ENCODE peak calls at places on chromosomes 13 and 19, in ten cellular contexts. F is HL-60; R is hepatocyte; W is CD4-positive, alpha-beta T cell; Y is AG04450; L is neural progenitor cell; I is kidney; Q is heart left ventricle; G is A549; H is ovary. T is an unnamed sample.

GRCh38 chr19:45558399-45558878 is 26.2 kb downstream of the OPA3 start:
- DNase-seq in I (no peak), Y (no peak), L (peak), F (peak), W (peak), H (no peak), Q (no peak), G (peak), R (peak), T (peak)

GRCh38 chr13:19822673-19823072 is 39.9 kb upstream of the PSPC1 start:
- DNase-seq in H (no peak), F (no peak), Q (no peak), G (no peak), W (no peak), L (no peak), I (no peak), Y (no peak), R (no peak), T (no peak)

GRCh38 chr19:8609210-8610040 is 1.1 kb downstream of the ADAMTS10 start:
- DNase-seq in W (peak), I (peak), R (peak), H (peak), G (peak), Q (peak), F (peak), L (peak), Y (no peak), T (no peak)

GRCh38 chr19:47765522-47766358 is 12.8 kb upstream of the SELENOW start:
- DNase-seq in R (peak), L (peak), W (peak), Q (peak), I (peak), F (peak), H (peak), G (peak), Y (no peak), T (no peak)

GRCh38 chr13:74770361-74770760 is 636.2 kb upstream of the KLF12 start:
- DNase-seq in H (no peak), Q (no peak), F (no peak), W (no peak), Y (peak), L (no peak), G (peak), I (no peak), R (no peak), T (peak)

GRCh38 chr19:16019691-16020448 is 56.4 kb upstream of the TPM4 start:
- DNase-seq in L (no peak), Y (no peak), W (no peak), Q (no peak), F (no peak), I (no peak), H (no peak), G (no peak), R (no peak), T (no peak)

GRCh38 chr19:7170983-7171382 is 101.5 kb downstream of the ZNF557 start:
- DNase-seq in G (no peak), H (no peak), Q (no peak), L (no peak), W (no peak), I (no peak), Y (no peak), F (no peak), R (no peak), T (no peak)

GRCh38 chr13:34156841-34157365 is 339.0 kb downstream of the RFC3 start:
- DNase-seq in G (peak), W (no peak), R (peak), L (no peak), F (peak), Y (peak), Q (peak), I (peak), H (peak), T (peak)

GRCh38 chr13:26058704-26059103 is 6.9 kb upstream of the SHISA2 start:
- DNase-seq in G (no peak), F (no peak), L (no peak), Q (no peak), Y (no peak), R (no peak), W (no peak), H (no peak), I (no peak), T (no peak)

GRCh38 chr19:50221087-50221486 is 17.7 kb downstream of the MYH14 start:
- DNase-seq in I (no peak), F (no peak), G (no peak), Q (no peak), Y (no peak), H (no peak), L (no peak), R (no peak), W (no peak), T (no peak)

GRCh38 chr19:14156971-14157717 is 20.8 kb upstream of the ASF1B start:
- DNase-seq in Q (no peak), G (no peak), R (no peak), Y (no peak), L (no peak), W (no peak), I (no peak), F (no peak), H (no peak), T (no peak)

GRCh38 chr19:45994456-45994988 is 745 bp upstream of the CCDC61 start:
- DNase-seq in I (no peak), L (no peak), G (no peak), F (no peak), H (no peak), Q (no peak), W (no peak), Y (no peak), R (no peak), T (no peak)

GRCh38 chr19:18280247-18281081 is 958 bp downstream of the JUND start:
- DNase-seq in Q (peak), Y (no peak), F (peak), W (peak), L (peak), G (peak), I (peak), H (peak), R (peak), T (peak)

GRCh38 chr13:40031031-40031430 is 375.6 kb downstream of the COG6 start:
- DNase-seq in Q (no peak), F (no peak), W (no peak), Y (peak), L (no peak), R (peak), I (no peak), G (no peak), H (no peak), T (peak)

GRCh38 chr19:17114414-17114831 is 38.8 kb downstream of the MYO9B start:
- DNase-seq in Q (no peak), R (no peak), Y (no peak), G (no peak), W (no peak), I (no peak), H (no peak), F (no peak), L (peak), T (no peak)

GRCh38 chr19:4067396-4068057 is 828 bp upstream of the ZBTB7A start:
- DNase-seq in W (no peak), Y (no peak), R (no peak), Q (no peak), H (peak), G (no peak), I (peak), L (peak), F (no peak), T (no peak)

GRCh38 chr13:77599351-77599750 is 63.8 kb downstream of the SCEL start:
- DNase-seq in I (no peak), Y (no peak), W (no peak), H (no peak), G (no peak), L (no peak), Q (no peak), R (no peak), F (no peak), T (no peak)

GRCh38 chr13:100439247-100439955 is 149.2 kb downstream of the GGACT start:
- DNase-seq in Y (no peak), R (no peak), L (peak), W (no peak), Q (no peak), G (peak), I (no peak), F (no peak), H (no peak), T (no peak)

GRCh38 chr13:74325106-74325505 is 190.9 kb upstream of the KLF12 start:
- DNase-seq in Q (peak), F (no peak), I (no peak), Y (peak), G (peak), L (no peak), H (no peak), W (no peak), R (peak), T (no peak)

GRCh38 chr19:58518261-58519086 is 1.1 kb downstream of the ZBTB45 start:
- DNase-seq in G (no peak), Q (no peak), W (no peak), H (no peak), L (no peak), Y (no peak), F (peak), I (no peak), R (no peak), T (no peak)

GRCh38 chr19:5451494-5451893 is 3.7 kb upstream of the ZNRF4 start:
- DNase-seq in G (no peak), W (no peak), F (no peak), H (no peak), L (no peak), Q (no peak), Y (no peak), I (peak), R (no peak), T (no peak)

GRCh38 chr19:7654401-7654800 is 14.4 kb upstream of the RETN start:
- DNase-seq in I (no peak), Y (no peak), L (no peak), F (no peak), W (no peak), H (no peak), R (no peak), Q (no peak), G (no peak), T (peak)

GRCh38 chr13:31395090-31395489 is 195.3 kb downstream of the B3GLCT start:
- DNase-seq in Q (no peak), H (no peak), R (no peak), W (no peak), F (no peak), Y (no peak), G (no peak), I (no peak), L (no peak), T (no peak)

GRCh38 chr13:44402902-44403719 is 29.5 kb downstream of the SERP2 start:
- DNase-seq in F (no peak), Y (no peak), R (no peak), W (no peak), G (no peak), I (no peak), Q (no peak), H (no peak), L (no peak), T (no peak)

GRCh38 chr13:42804244-42804868 is 23.0 kb downstream of the FAM216B start:
- DNase-seq in I (no peak), R (no peak), L (no peak), Q (no peak), F (no peak), W (no peak), G (no peak), Y (no peak), H (no peak), T (no peak)

GRCh38 chr19:5452594-5453565 is 2.3 kb upstream of the ZNRF4 start:
- DNase-seq in L (peak), R (no peak), I (peak), H (no peak), F (no peak), Y (no peak), Q (no peak), W (no peak), G (peak), T (no peak)

GRCh38 chr13:72960541-72960940 is 98.3 kb upstream of the KLF5 start:
- DNase-seq in Q (no peak), I (no peak), W (no peak), Y (no peak), F (no peak), G (no peak), H (no peak), L (no peak), R (peak), T (peak)

GRCh38 chr19:5125797-5126497 is 157.0 kb downstream of the KDM4B start:
- DNase-seq in R (no peak), G (no peak), Q (no peak), H (no peak), I (no peak), F (no peak), W (no peak), Y (no peak), L (peak), T (no peak)

GRCh38 chr19:15550847-15551182 is 42.5 kb downstream of the CYP4F22 start:
- DNase-seq in L (no peak), W (no peak), I (no peak), Y (no peak), F (no peak), H (no peak), G (peak), Q (no peak), R (no peak), T (no peak)

GRCh38 chr19:2110822-2111221 is 14.1 kb downstream of the IZUMO4 start:
- DNase-seq in I (no peak), H (no peak), L (peak), W (no peak), Q (no peak), G (no peak), Y (no peak), F (no peak), R (no peak), T (no peak)

GRCh38 chr13:24083722-24084421 is 76.6 kb upstream of the SPATA13 start:
- DNase-seq in W (no peak), Q (no peak), G (no peak), Y (no peak), L (peak), F (no peak), R (no peak), H (no peak), I (no peak), T (no peak)

GRCh38 chr19:58182577-58182988 is 278 bp upstream of the ZNF274 start:
- DNase-seq in Q (peak), F (peak), W (peak), Y (no peak), H (no peak), I (no peak), L (no peak), G (no peak), R (no peak), T (peak)

GRCh38 chr19:40091205-40092129 is 724 bp upstream of the ZNF780A start:
- DNase-seq in Y (no peak), H (no peak), R (no peak), L (no peak), W (no peak), F (no peak), Q (no peak), G (no peak), I (no peak), T (no peak)

GRCh38 chr13:108573455-108573854 is 56.0 kb upstream of the MYO16 start:
- DNase-seq in I (no peak), F (no peak), G (no peak), Y (no peak), Q (no peak), H (no peak), L (no peak), W (no peak), R (no peak), T (no peak)

GRCh38 chr13:20482818-20483217 is 42.8 kb downstream of the CRYL1 start:
- DNase-seq in Q (no peak), W (no peak), L (no peak), G (no peak), R (no peak), I (no peak), H (no peak), F (no peak), Y (no peak), T (no peak)

GRCh38 chr19:35975608-35976214 is 19.3 kb upstream of the SDHAF1 start:
- DNase-seq in H (no peak), I (no peak), Q (no peak), R (peak), G (no peak), W (no peak), F (no peak), L (peak), Y (no peak), T (peak)

GRCh38 chr19:42254083-42254849 is 662 bp downstream of the ERF start:
- DNase-seq in L (peak), W (peak), G (peak), I (peak), F (peak), H (peak), R (peak), Y (no peak), Q (peak), T (peak)

GRCh38 chr19:38293281-38293680 is 10.8 kb upstream of the C19orf33 start:
- DNase-seq in Q (no peak), F (no peak), R (no peak), H (no peak), L (peak), I (no peak), W (no peak), Y (no peak), G (no peak), T (no peak)
- H3K27ac ChIP-seq in Q (no peak), F (no peak), R (no peak), H (no peak), L (no peak), I (no peak), W (no peak), Y (no peak), G (no peak), T (peak)

GRCh38 chr13:45731455-45731854 is 29.3 kb downstream of the CBY2 start:
- DNase-seq in W (no peak), F (no peak), H (no peak), Q (no peak), G (no peak), Y (no peak), I (no peak), L (no peak), R (no peak), T (no peak)

DNA sequence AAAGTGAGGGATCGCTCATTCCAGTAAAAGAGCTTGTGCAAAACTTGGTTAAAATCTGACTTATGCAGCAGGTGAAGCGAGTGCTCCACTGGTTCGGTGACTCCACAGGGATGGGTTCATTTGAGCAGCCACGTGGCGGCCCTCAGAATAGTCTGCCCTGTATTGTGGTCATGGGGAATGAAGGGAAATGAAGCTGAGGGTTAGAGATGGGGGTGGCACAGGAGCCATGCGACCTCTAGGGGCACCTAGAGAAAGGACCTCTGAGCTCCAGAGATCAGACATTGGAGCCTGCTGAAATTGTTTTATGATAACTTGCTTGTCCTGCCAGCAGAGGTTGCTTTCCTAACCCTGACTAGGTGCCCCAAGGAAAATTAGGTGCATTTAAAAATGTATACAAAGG is 26.6 kb downstream of the CBY2 start:
- DNase-seq in H (no peak), L (peak), F (peak), R (peak), I (no peak), Q (no peak), Y (no peak), G (peak), W (no peak), T (peak)
- TF ChIP-seq CTCF in H (no peak), L (peak), F (peak), R (peak), I (no peak), Q (no peak), Y (peak), G (no peak), W (no peak), T (peak)

DNA sequence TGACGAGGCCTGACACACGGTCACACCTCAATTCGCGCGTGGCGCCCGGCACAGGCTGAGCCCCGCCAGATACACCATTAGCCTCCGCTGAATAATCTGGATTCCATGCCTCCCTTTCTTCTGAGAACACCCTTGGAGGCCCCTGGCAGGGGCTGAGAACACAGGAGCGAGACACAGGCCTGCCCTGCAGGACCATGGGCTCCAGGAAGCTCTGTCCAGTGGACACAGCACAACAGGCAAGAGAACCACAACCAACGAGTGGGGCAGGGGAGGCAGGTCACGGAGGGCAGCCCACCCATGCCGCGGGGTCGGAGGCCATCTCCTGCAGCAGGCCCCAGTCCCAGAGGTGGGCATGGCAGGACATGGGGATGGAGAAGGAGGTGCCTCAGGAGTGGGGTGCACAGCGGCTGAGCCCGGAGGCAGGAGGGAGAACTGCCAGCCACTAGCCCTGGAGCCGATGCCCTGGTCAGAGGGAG is 75.8 kb upstream of the C13orf46 start:
- DNase-seq in F (no peak), Y (no peak), H (no peak), I (peak), Q (no peak), L (no peak), R (no peak), W (no peak), G (no peak), T (no peak)
- H3K27ac ChIP-seq in F (no peak), Y (no peak), H (no peak), I (no peak), Q (no peak), L (no peak), R (no peak), W (peak), G (no peak), T (no peak)

DNA sequence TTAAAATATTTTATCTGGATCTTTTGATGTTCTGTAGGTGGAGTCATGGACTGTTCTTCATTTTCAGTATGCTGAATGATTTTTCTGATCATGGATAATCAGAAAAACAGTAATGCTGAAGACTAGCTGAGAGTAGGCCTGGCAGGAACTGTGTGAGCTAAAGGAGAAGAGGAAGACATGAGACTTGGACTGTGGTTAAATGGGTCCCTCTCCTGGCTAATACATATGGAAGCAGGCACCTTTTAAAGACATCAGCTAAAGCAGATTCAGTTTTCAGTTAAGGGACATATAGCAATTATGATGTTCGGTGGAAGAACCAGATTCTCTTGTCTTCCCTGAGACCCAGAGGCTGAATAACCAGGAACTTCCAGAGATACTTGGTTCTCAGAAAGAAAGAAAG is 169.4 kb downstream of the OLFM4 start:
- DNase-seq in I (no peak), W (no peak), F (no peak), Y (no peak), R (no peak), Q (no peak), H (no peak), G (no peak), L (peak), T (no peak)
- TF ChIP-seq CTCF in I (no peak), W (no peak), F (no peak), Y (no peak), R (peak), Q (no peak), H (no peak), G (no peak), L (peak), T (no peak)

DNA sequence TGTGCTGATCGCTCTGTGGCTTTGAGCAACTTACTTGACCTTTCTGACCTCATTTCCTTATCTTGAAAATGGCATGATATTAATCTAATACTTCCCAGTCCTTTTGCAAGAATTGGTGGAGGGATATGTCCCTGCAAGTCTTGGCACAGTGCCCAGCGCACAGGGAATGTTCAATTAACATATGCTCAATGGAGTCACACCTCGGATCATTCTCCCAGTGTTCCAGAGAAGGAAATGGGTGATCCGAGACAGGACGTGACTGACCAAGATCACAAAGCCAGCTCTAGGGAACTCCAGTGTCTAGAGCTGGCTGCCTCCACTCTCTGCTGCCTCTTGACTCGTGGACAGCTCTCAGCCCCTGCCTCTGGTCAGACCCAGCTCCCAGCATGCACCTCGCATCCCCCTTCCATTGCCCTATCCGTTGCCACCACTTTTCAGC is 3.6 kb downstream of the CDC42EP5 start:
- DNase-seq in Q (peak), W (no peak), H (no peak), F (no peak), G (no peak), Y (no peak), L (no peak), R (no peak), I (peak), T (no peak)
- H3K27ac ChIP-seq in Q (peak), W (no peak), H (no peak), F (no peak), G (no peak), Y (no peak), L (no peak), R (peak), I (peak), T (peak)

T was measured in RWPE1.